ENCODE peak calls at places on chromosome 7, in five cellular contexts. E, P, A, B and Q are unnamed samples.

GRCh38 chr7:29332027-29332806 is 137.6 kb downstream of the CHN2 start:
- DNase-seq in P (no peak), E (no peak), A (peak), B (no peak), Q (no peak)

GRCh38 chr7:86667732-86668131 is 24.0 kb downstream of the GRM3 start:
- DNase-seq in B (no peak), A (peak), E (no peak), P (no peak), Q (no peak)

GRCh38 chr7:43198016-43198415 is 85.6 kb downstream of the HECW1 start:
- DNase-seq in P (no peak), E (no peak), B (no peak), A (no peak), Q (no peak)

GRCh38 chr7:37195388-37195787 is 253.3 kb downstream of the ELMO1 start:
- DNase-seq in E (no peak), P (no peak), B (no peak), A (no peak), Q (no peak)

GRCh38 chr7:134472572-134473242 is 13.8 kb upstream of the AKR1B1 start:
- DNase-seq in E (no peak), B (no peak), A (no peak), P (no peak), Q (no peak)

GRCh38 chr7:7970113-7970619 is 1.6 kb downstream of the GLCCI1 start:
- DNase-seq in E (no peak), P (no peak), A (peak), B (no peak), Q (no peak)

GRCh38 chr7:44095781-44096180 is 8.4 kb upstream of the AEBP1 start:
- DNase-seq in P (no peak), B (no peak), E (no peak), A (no peak), Q (no peak)

GRCh38 chr7:127317447-127317961 is 64.8 kb upstream of the GRM8 start:
- DNase-seq in B (no peak), A (no peak), P (no peak), E (no peak), Q (no peak)

GRCh38 chr7:24406053-24406561 is 122.1 kb downstream of the NPY start:
- DNase-seq in B (no peak), P (no peak), E (no peak), A (no peak), Q (no peak)

GRCh38 chr7:111846900-111847299 is 284.6 kb upstream of the IMMP2L start:
- DNase-seq in P (no peak), B (no peak), E (no peak), A (no peak), Q (no peak)

GRCh38 chr7:93985101-93985500 is 19.1 kb downstream of the BET1 start:
- DNase-seq in E (no peak), P (no peak), B (no peak), A (no peak), Q (no peak)

GRCh38 chr7:100947792-100948191 is 1.5 kb upstream of the MUC3A start:
- DNase-seq in A (no peak), E (no peak), B (no peak), P (no peak), Q (no peak)

GRCh38 chr7:101302641-101303101 is 18.9 kb downstream of the IFT22 start:
- DNase-seq in E (no peak), P (no peak), A (no peak), B (no peak), Q (no peak)

GRCh38 chr7:7719235-7719634 is 828 bp upstream of the RPA3 start:
- DNase-seq in E (no peak), B (peak), A (peak), P (peak), Q (peak)

GRCh38 chr7:1045038-1045726 is 836 bp downstream of the GPR146 start:
- DNase-seq in P (no peak), E (no peak), B (no peak), A (no peak), Q (no peak)

GRCh38 chr7:1238363-1239331 is 6.0 kb downstream of the UNCX start:
- DNase-seq in P (no peak), E (no peak), A (no peak), B (no peak), Q (no peak)

GRCh38 chr7:28755255-28755654 is 202.9 kb downstream of the TRIL start:
- DNase-seq in B (no peak), P (no peak), E (no peak), A (no peak), Q (no peak)

GRCh38 chr7:20539201-20539600 is 76.3 kb upstream of the ABCB5 start:
- DNase-seq in A (no peak), B (no peak), P (no peak), E (no peak), Q (no peak)

GRCh38 chr7:149682038-149682437 is 91.3 kb downstream of the ZNF467 start:
- DNase-seq in P (no peak), B (no peak), A (no peak), E (no peak), Q (no peak)

GRCh38 chr7:137862358-137862757 is 15.6 kb upstream of the DGKI start:
- DNase-seq in P (no peak), B (no peak), E (no peak), A (no peak), Q (no peak)

GRCh38 chr7:36723951-36724664 is at the start of gene AOAH:
- DNase-seq in E (peak), B (no peak), P (no peak), A (no peak), Q (peak)

GRCh38 chr7:117667456-117667855 is 187.6 kb downstream of the CFTR start:
- DNase-seq in B (no peak), P (no peak), A (no peak), E (no peak), Q (no peak)

GRCh38 chr7:124460555-124460954 is 305.0 kb downstream of the GPR37 start:
- DNase-seq in B (no peak), A (no peak), E (no peak), P (no peak), Q (no peak)

GRCh38 chr7:112779667-112780066 is 10.5 kb downstream of the TMEM168 start:
- DNase-seq in A (no peak), B (no peak), E (no peak), P (no peak), Q (no peak)